ENCODE peak calls at places on chromosomes 4 and X, in four cellular contexts. One of them, this sample, is unnamed.

GRCh38 chrX:56794831-56795230 is 65.8 kb downstream of the NBDY start:
- DNase-seq in CD4-positive, alpha-beta T cell: no peak
- DNase-seq in breast epithelium: no peak
- DNase-seq in MCF 10A: no peak
- DNase-seq in this sample: no peak

GRCh38 chrX:47597222-47597621 is 15.0 kb downstream of the TIMP1 start:
- DNase-seq in breast epithelium: no peak
- DNase-seq in CD4-positive, alpha-beta T cell: no peak
- DNase-seq in MCF 10A: no peak
- DNase-seq in this sample: no peak

GRCh38 chrX:134172588-134173259 is 64.3 kb upstream of the CCDC160 start:
- DNase-seq in MCF 10A: no peak
- DNase-seq in breast epithelium: no peak
- DNase-seq in CD4-positive, alpha-beta T cell: peak
- DNase-seq in this sample: peak

GRCh38 chrX:55488268-55488558 is 1.4 kb downstream of the USP51 start:
- DNase-seq in CD4-positive, alpha-beta T cell: no peak
- DNase-seq in breast epithelium: no peak
- DNase-seq in MCF 10A: no peak
- DNase-seq in this sample: no peak

GRCh38 chr4:25654031-25654970 is 1.4 kb upstream of the SLC34A2 start:
- DNase-seq in breast epithelium: peak
- DNase-seq in CD4-positive, alpha-beta T cell: no peak
- DNase-seq in MCF 10A: no peak
- DNase-seq in this sample: no peak

GRCh38 chr4:1503583-1504471 is 97.6 kb upstream of the NKX1-1 start:
- DNase-seq in CD4-positive, alpha-beta T cell: no peak
- DNase-seq in breast epithelium: no peak
- DNase-seq in MCF 10A: no peak
- DNase-seq in this sample: peak

GRCh38 chr4:127165971-127166370 is 466.8 kb upstream of the INTU start:
- DNase-seq in CD4-positive, alpha-beta T cell: no peak
- DNase-seq in MCF 10A: no peak
- DNase-seq in breast epithelium: no peak
- DNase-seq in this sample: no peak

GRCh38 chr4:2583517-2583916 is 47.1 kb downstream of the FAM193A start:
- DNase-seq in breast epithelium: no peak
- DNase-seq in MCF 10A: peak
- DNase-seq in CD4-positive, alpha-beta T cell: no peak
- DNase-seq in this sample: no peak

GRCh38 chrX:119880552-119881437 is 9.2 kb downstream of the NDUFA1 start:
- DNase-seq in breast epithelium: no peak
- DNase-seq in MCF 10A: peak
- DNase-seq in CD4-positive, alpha-beta T cell: peak
- DNase-seq in this sample: no peak

GRCh38 chr4:180380733-180381132 is 1862.5 kb upstream of the TENM3 start:
- DNase-seq in MCF 10A: peak
- DNase-seq in breast epithelium: no peak
- DNase-seq in CD4-positive, alpha-beta T cell: no peak
- DNase-seq in this sample: no peak

GRCh38 chr4:150152764-150153163 is 74.5 kb downstream of the DCLK2 start:
- DNase-seq in MCF 10A: peak
- DNase-seq in CD4-positive, alpha-beta T cell: no peak
- DNase-seq in breast epithelium: no peak
- DNase-seq in this sample: no peak

GRCh38 chr4:182140547-182140946 is 102.7 kb upstream of the TENM3 start:
- DNase-seq in breast epithelium: no peak
- DNase-seq in MCF 10A: no peak
- DNase-seq in CD4-positive, alpha-beta T cell: no peak
- DNase-seq in this sample: no peak

GRCh38 chrX:48540015-48540350 is 469 bp downstream of the TBC1D25 start:
- DNase-seq in breast epithelium: peak
- DNase-seq in MCF 10A: peak
- DNase-seq in CD4-positive, alpha-beta T cell: peak
- DNase-seq in this sample: no peak

GRCh38 chrX:38861489-38861888 is 60.2 kb downstream of the MID1IP1 start:
- DNase-seq in CD4-positive, alpha-beta T cell: no peak
- DNase-seq in MCF 10A: no peak
- DNase-seq in breast epithelium: no peak
- DNase-seq in this sample: no peak

GRCh38 chrX:109658391-109658790 is 33.4 kb upstream of the KCNE5 start:
- DNase-seq in MCF 10A: no peak
- DNase-seq in CD4-positive, alpha-beta T cell: no peak
- DNase-seq in breast epithelium: no peak
- DNase-seq in this sample: no peak

GRCh38 chr4:126113058-126113457 is 798.3 kb downstream of the FAT4 start:
- DNase-seq in MCF 10A: no peak
- DNase-seq in breast epithelium: no peak
- DNase-seq in CD4-positive, alpha-beta T cell: no peak
- DNase-seq in this sample: no peak

GRCh38 chrX:12894074-12894691 is 12.2 kb upstream of the TLR8 start:
- DNase-seq in CD4-positive, alpha-beta T cell: peak
- DNase-seq in breast epithelium: no peak
- DNase-seq in MCF 10A: peak
- DNase-seq in this sample: peak

GRCh38 chrX:40154853-40155616 is 57.3 kb upstream of the BCOR start:
- DNase-seq in CD4-positive, alpha-beta T cell: no peak
- DNase-seq in breast epithelium: no peak
- DNase-seq in MCF 10A: peak
- DNase-seq in this sample: no peak

GRCh38 chr4:140343303-140343702 is 30.1 kb upstream of the SCOC start:
- DNase-seq in MCF 10A: peak
- DNase-seq in CD4-positive, alpha-beta T cell: no peak
- DNase-seq in breast epithelium: no peak
- DNase-seq in this sample: no peak

GRCh38 chr4:122898370-122899150 is 23.8 kb downstream of the NUDT6 start:
- DNase-seq in CD4-positive, alpha-beta T cell: no peak
- DNase-seq in MCF 10A: peak
- DNase-seq in breast epithelium: peak
- DNase-seq in this sample: no peak

GRCh38 chr4:8910822-8911310 is 39.2 kb upstream of the HMX1 start:
- DNase-seq in MCF 10A: no peak
- DNase-seq in breast epithelium: no peak
- DNase-seq in CD4-positive, alpha-beta T cell: no peak
- DNase-seq in this sample: no peak

GRCh38 chrX:125439194-125439849 is 119.7 kb downstream of the TEX13C start:
- DNase-seq in MCF 10A: peak
- DNase-seq in CD4-positive, alpha-beta T cell: no peak
- DNase-seq in breast epithelium: no peak
- DNase-seq in this sample: no peak

GRCh38 chr4:82561745-82562552 is at the start of gene TMEM150C:
- DNase-seq in MCF 10A: peak
- DNase-seq in CD4-positive, alpha-beta T cell: no peak
- DNase-seq in breast epithelium: peak
- DNase-seq in this sample: no peak
- TF ChIP-seq CTCF in MCF 10A: no peak
- TF ChIP-seq CTCF in CD4-positive, alpha-beta T cell: no peak
- TF ChIP-seq CTCF in breast epithelium: no peak
- TF ChIP-seq CTCF in this sample: no peak

DNA sequence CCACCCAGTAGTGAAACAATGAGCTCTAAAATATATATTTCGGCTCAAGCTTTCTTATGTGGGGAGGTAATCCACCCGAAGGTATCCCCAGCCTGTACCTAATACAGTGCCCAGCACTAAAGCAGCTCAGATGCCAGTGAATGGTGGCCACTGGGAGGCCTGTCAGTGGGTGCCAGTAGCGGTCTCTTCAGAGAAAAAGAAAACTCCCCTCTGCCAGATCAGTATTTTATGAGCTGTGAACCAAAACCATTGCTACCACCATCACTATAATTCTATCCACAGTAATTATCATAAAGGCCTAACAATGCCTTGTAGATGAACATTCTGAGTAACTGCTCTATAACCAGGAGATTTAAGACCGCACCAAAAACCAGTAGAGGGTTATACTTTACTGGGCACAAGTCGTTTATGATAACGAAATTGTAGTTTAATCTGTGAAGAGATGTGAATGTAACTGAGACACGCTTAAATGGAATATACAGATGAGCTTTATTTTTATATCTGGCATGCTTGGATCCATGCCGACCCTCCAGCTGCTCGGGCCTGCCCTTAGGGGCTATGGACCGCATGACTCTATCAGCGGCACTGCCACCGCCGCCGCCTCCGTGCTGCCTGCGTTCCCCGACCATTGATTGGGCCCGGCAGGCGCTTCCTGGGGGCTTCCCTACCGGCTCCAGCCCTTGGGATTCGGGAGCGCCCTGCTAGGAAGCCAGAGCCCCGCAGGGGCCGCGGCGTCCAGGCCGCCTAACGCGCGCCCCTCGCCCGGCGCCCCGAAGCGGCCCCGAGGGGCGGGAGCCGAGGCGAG is 586 bp upstream of the NFKB1 start:
- DNase-seq in CD4-positive, alpha-beta T cell: no peak
- DNase-seq in breast epithelium: peak
- DNase-seq in MCF 10A: peak
- DNase-seq in this sample: no peak
- TF ChIP-seq CTCF in CD4-positive, alpha-beta T cell: no peak
- TF ChIP-seq CTCF in breast epithelium: no peak
- TF ChIP-seq CTCF in MCF 10A: no peak
- TF ChIP-seq CTCF in this sample: no peak

DNA sequence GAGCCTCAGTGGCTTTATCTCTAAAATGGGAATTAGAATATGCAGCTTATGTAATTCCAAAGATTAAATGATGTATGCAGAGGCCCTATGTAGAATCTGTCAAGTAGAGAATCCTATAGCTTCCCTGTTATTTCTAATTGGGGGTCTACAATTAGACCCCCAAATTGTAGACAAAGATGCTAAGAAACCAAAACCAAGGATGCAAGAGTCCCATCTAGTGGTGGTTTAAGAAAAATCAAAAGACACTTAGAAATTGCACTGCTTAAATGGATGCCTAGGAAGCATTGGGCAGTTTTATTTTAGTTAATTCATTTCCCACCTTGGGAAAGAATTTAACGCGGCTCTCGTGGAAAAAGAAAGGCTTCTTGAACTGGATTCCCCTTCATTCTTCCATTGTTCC is 115.2 kb downstream of the GABRA2 start:
- DNase-seq in MCF 10A: peak
- DNase-seq in breast epithelium: no peak
- DNase-seq in CD4-positive, alpha-beta T cell: no peak
- DNase-seq in this sample: no peak
- TF ChIP-seq CTCF in MCF 10A: peak
- TF ChIP-seq CTCF in breast epithelium: no peak
- TF ChIP-seq CTCF in CD4-positive, alpha-beta T cell: no peak
- TF ChIP-seq CTCF in this sample: no peak

GRCh38 chrX:112731793-112732192 is 52.1 kb upstream of the LHFPL1 start:
- DNase-seq in MCF 10A: no peak
- DNase-seq in breast epithelium: no peak
- DNase-seq in CD4-positive, alpha-beta T cell: no peak
- DNase-seq in this sample: no peak
- TF ChIP-seq CTCF in MCF 10A: peak
- TF ChIP-seq CTCF in breast epithelium: no peak
- TF ChIP-seq CTCF in CD4-positive, alpha-beta T cell: no peak
- TF ChIP-seq CTCF in this sample: no peak

DNA sequence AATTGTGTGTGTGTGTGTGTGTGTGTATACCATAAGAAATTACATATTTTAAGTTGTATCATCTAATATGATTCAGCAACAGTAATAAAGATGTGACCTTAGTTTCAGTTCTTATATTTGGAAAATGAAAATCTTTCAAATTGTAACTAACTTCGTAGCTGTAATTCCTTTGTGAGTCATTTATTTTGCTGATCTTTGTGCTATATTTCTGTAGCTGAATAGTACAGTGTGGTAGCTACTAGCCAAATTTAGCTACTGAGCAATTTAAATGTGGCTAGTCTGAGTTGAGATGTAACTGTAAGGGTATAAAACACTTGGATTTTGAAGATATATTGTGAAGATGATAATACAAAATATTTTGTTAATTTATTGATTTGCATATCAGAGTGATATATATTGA is 116.4 kb downstream of the RAP1GDS1 start:
- DNase-seq in CD4-positive, alpha-beta T cell: no peak
- DNase-seq in MCF 10A: peak
- DNase-seq in breast epithelium: no peak
- DNase-seq in this sample: no peak
- TF ChIP-seq CTCF in CD4-positive, alpha-beta T cell: no peak
- TF ChIP-seq CTCF in MCF 10A: no peak
- TF ChIP-seq CTCF in breast epithelium: no peak
- TF ChIP-seq CTCF in this sample: no peak

DNA sequence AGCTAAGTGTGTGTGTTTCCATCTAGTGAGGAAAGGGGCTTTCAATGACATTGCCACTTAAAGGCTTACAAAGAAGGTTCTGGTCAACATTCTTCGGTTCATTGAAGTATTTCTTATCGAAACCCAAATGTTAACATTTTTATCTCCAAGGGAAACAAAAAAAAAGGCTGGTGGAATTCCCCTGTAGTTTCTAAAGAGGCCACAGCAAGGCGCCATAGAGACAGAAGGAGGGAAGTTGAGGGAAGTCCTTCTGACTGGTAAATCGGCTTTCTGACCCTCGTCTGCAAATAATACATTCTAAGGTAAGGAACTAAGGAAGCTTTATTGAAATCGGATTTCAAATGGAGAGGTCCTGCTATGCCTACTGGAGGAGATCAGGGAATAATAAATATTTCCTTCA is 1.7 kb upstream of the ZFP42 start:
- DNase-seq in CD4-positive, alpha-beta T cell: no peak
- DNase-seq in breast epithelium: no peak
- DNase-seq in MCF 10A: peak
- DNase-seq in this sample: no peak
- TF ChIP-seq CTCF in CD4-positive, alpha-beta T cell: no peak
- TF ChIP-seq CTCF in breast epithelium: no peak
- TF ChIP-seq CTCF in MCF 10A: peak
- TF ChIP-seq CTCF in this sample: no peak

GRCh38 chr4:10074767-10075105 is 41.9 kb downstream of the WDR1 start:
- DNase-seq in MCF 10A: peak
- DNase-seq in breast epithelium: no peak
- DNase-seq in CD4-positive, alpha-beta T cell: no peak
- DNase-seq in this sample: no peak
- TF ChIP-seq CTCF in MCF 10A: peak
- TF ChIP-seq CTCF in breast epithelium: no peak
- TF ChIP-seq CTCF in CD4-positive, alpha-beta T cell: peak
- TF ChIP-seq CTCF in this sample: no peak

GRCh38 chrX:71098302-71098701 is 2.7 kb downstream of the FOXO4 start:
- DNase-seq in MCF 10A: peak
- DNase-seq in breast epithelium: peak
- DNase-seq in CD4-positive, alpha-beta T cell: peak
- DNase-seq in this sample: peak
- TF ChIP-seq CTCF in MCF 10A: peak
- TF ChIP-seq CTCF in breast epithelium: no peak
- TF ChIP-seq CTCF in CD4-positive, alpha-beta T cell: peak
- TF ChIP-seq CTCF in this sample: no peak

DNA sequence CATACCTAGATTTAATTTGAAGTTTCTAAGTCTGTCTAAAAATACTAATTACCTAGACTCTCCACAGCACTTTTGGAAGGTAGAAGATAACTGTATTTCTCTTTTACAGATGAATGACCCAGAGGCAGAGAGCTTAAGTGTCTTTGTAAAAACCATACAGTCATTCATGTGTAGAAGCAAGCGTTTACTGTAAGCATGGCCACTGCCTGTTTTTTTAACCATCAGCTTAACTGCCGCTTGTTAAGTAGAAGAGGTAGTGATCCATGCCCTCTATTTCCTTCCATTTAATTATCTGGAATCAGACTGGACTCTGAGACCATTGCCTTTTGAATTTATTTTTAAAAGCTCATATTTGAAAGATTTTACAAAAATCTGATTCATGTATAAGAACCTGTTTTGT is 111.1 kb upstream of the TECRL start:
- DNase-seq in breast epithelium: no peak
- DNase-seq in CD4-positive, alpha-beta T cell: no peak
- DNase-seq in MCF 10A: no peak
- DNase-seq in this sample: no peak
- TF ChIP-seq CTCF in breast epithelium: no peak
- TF ChIP-seq CTCF in CD4-positive, alpha-beta T cell: no peak
- TF ChIP-seq CTCF in MCF 10A: no peak
- TF ChIP-seq CTCF in this sample: no peak

GRCh38 chrX:135740683-135741149 is 27.3 kb downstream of the CT45A3 start:
- DNase-seq in CD4-positive, alpha-beta T cell: peak
- DNase-seq in MCF 10A: peak
- DNase-seq in breast epithelium: no peak
- DNase-seq in this sample: no peak
- TF ChIP-seq CTCF in CD4-positive, alpha-beta T cell: peak
- TF ChIP-seq CTCF in MCF 10A: peak
- TF ChIP-seq CTCF in breast epithelium: no peak
- TF ChIP-seq CTCF in this sample: no peak